ENCODE peak calls at places on chromosomes 11 and 22, in eight cellular contexts. G, Z, D, B, H, R, K and I are unnamed samples.

GRCh38 chr22:42769574-42770447 is 49.1 kb upstream of the A4GALT start:
- DNase-seq in Z (no peak), R (peak), B (no peak), G (no peak), D (peak), H (no peak), K (no peak), I (no peak)

GRCh38 chr11:63670077-63670737 is 969 bp downstream of the ATL3 start:
- DNase-seq in Z (no peak), K (no peak), G (no peak), R (peak), H (no peak), B (no peak), D (no peak), I (no peak)

GRCh38 chr22:32475428-32476010 is 908 bp downstream of the FBXO7 start:
- DNase-seq in D (no peak), R (no peak), H (peak), G (no peak), K (no peak), B (no peak), Z (peak), I (peak)

GRCh38 chr11:119339581-119340334 is 925 bp downstream of the C1QTNF5 start:
- DNase-seq in G (no peak), D (peak), K (no peak), B (peak), Z (peak), R (no peak), H (peak), I (no peak)

GRCh38 chr11:93489841-93490240 is 53.4 kb downstream of the SMCO4 start:
- DNase-seq in H (no peak), Z (no peak), D (no peak), B (no peak), K (no peak), G (no peak), R (no peak), I (no peak)

GRCh38 chr11:112113539-112114457 is 27.1 kb downstream of the SDHD start:
- DNase-seq in B (peak), R (peak), H (peak), D (no peak), Z (peak), G (no peak), K (no peak), I (no peak)

GRCh38 chr11:75982309-75982708 is 167.3 kb downstream of the UVRAG start:
- DNase-seq in G (no peak), D (no peak), Z (no peak), H (no peak), R (no peak), K (no peak), B (no peak), I (no peak)

GRCh38 chr11:93614111-93614784 is 47.2 kb upstream of the CEP295 start:
- DNase-seq in Z (no peak), D (no peak), R (no peak), B (no peak), K (no peak), G (no peak), H (no peak), I (no peak)

GRCh38 chr11:128472128-128473110 is 114.9 kb downstream of the ETS1 start:
- DNase-seq in G (peak), D (no peak), H (no peak), B (peak), R (peak), Z (no peak), K (peak), I (no peak)

GRCh38 chr11:78370406-78371172 is 47.0 kb downstream of the GAB2 start:
- DNase-seq in B (no peak), K (no peak), R (peak), Z (no peak), G (no peak), D (no peak), H (peak), I (no peak)

GRCh38 chr22:28014141-28015055 is 95.3 kb upstream of the PITPNB start:
- DNase-seq in H (no peak), D (peak), B (no peak), K (no peak), Z (peak), R (no peak), G (no peak), I (no peak)

GRCh38 chr22:31874821-31875220 is 69.5 kb upstream of the YWHAH start:
- DNase-seq in G (no peak), D (no peak), K (no peak), R (no peak), H (no peak), B (no peak), Z (no peak), I (no peak)

GRCh38 chr11:106306942-106307341 is 229.5 kb downstream of the AASDHPPT start:
- DNase-seq in D (no peak), Z (no peak), H (no peak), B (peak), K (no peak), G (no peak), R (no peak), I (no peak)

GRCh38 chr11:75734491-75735180 is 17.0 kb downstream of the MOGAT2 start:
- DNase-seq in R (no peak), Z (no peak), H (no peak), D (no peak), K (no peak), G (no peak), B (no peak), I (no peak)

GRCh38 chr11:111634981-111635705 is 32.9 kb downstream of the SIK2 start:
- DNase-seq in B (no peak), R (peak), Z (no peak), G (no peak), D (no peak), H (no peak), K (no peak), I (no peak)